ENCODE peak calls at places on chromosome 3, in eight cellular contexts. A is CD4-positive, CD25-positive, alpha-beta regulatory T cell; U is sigmoid colon; P is transverse colon; F is tibial nerve; Y is CD8-positive, alpha-beta T cell; E is HCT116; N is upper lobe of right lung. S is an unnamed sample.

GRCh38 chr3:161349529-161350278 is 21.6 kb downstream of the SPTSSB start:
- DNase-seq in U (no peak), P (no peak), F (no peak), A (peak; percentile 1), Y (peak; percentile 20), E (peak; percentile 90), N (no peak), S (no peak)

GRCh38 chr3:45345849-45346535 is 42.4 kb upstream of the LARS2 start:
- DNase-seq in Y (no peak), F (no peak), P (no peak), E (no peak), A (no peak), U (no peak), N (no peak), S (no peak)

GRCh38 chr3:4977001-4977888 is 2.0 kb upstream of the BHLHE40 start:
- DNase-seq in U (peak; percentile 91), E (no peak), Y (peak; percentile 45), P (peak; percentile 79), A (peak; percentile 23), N (peak; percentile 91), F (peak; percentile 72), S (peak; percentile 75)

GRCh38 chr3:123816673-123817207 is 67.4 kb downstream of the MYLK start:
- DNase-seq in U (no peak), N (no peak), Y (no peak), A (no peak), P (no peak), E (no peak), F (no peak), S (no peak)

GRCh38 chr3:139343895-139344856 is at the start of gene MRPS22:
- DNase-seq in A (peak; percentile 86), U (peak; percentile 87), N (peak; percentile 88), Y (peak; percentile 76), F (peak; percentile 78), P (peak; percentile 84), E (peak; percentile 88), S (peak; percentile 79)

GRCh38 chr3:177051419-177051818 is 145.9 kb downstream of the TBL1XR1 start:
- DNase-seq in Y (no peak), F (no peak), P (no peak), A (no peak), E (no peak), N (no peak), U (no peak), S (no peak)

GRCh38 chr3:49554639-49555265 is 475 bp downstream of the BSN start:
- DNase-seq in Y (peak; percentile 67), E (no peak), N (peak; percentile 81), A (peak; percentile 43), U (no peak), P (peak; percentile 57), F (no peak), S (peak; percentile 65)

GRCh38 chr3:58630081-58630709 is 36.4 kb downstream of the FAM3D start:
- DNase-seq in A (peak; percentile 37), U (peak; percentile 75), F (peak; percentile 85), Y (peak; percentile 61), N (no peak), P (peak; percentile 78), E (peak; percentile 29), S (peak; percentile 66)

GRCh38 chr3:116849261-116849688 is 139.7 kb downstream of the TUSC7 start:
- DNase-seq in A (no peak), P (no peak), F (no peak), U (no peak), E (no peak), N (no peak), Y (no peak), S (no peak)

GRCh38 chr3:12516873-12517272 is 28.4 kb downstream of the MKRN2OS start:
- DNase-seq in P (no peak), F (no peak), E (no peak), N (no peak), Y (no peak), A (no peak), U (no peak), S (no peak)

GRCh38 chr3:12515631-12516030 is 29.7 kb downstream of the MKRN2OS start:
- DNase-seq in U (no peak), F (no peak), P (no peak), N (no peak), Y (no peak), E (no peak), A (no peak), S (no peak)

GRCh38 chr3:12521010-12521409 is 24.3 kb downstream of the MKRN2OS start:
- DNase-seq in E (no peak), A (no peak), Y (no peak), P (no peak), N (no peak), F (no peak), U (no peak), S (no peak)

GRCh38 chr3:12522721-12523120 is 22.6 kb downstream of the MKRN2OS start:
- DNase-seq in E (no peak), A (no peak), U (no peak), N (no peak), Y (no peak), F (no peak), P (no peak), S (peak; percentile 88)

GRCh38 chr3:12518266-12519028 is 26.9 kb downstream of the MKRN2OS start:
- DNase-seq in F (no peak), E (no peak), U (no peak), A (no peak), P (no peak), N (peak; percentile 67), Y (no peak), S (no peak)
- H3K27ac ChIP-seq in F (no peak overlapping the region), E (no peak overlapping the region), U (no peak overlapping the region), A (no peak overlapping the region), P (no peak overlapping the region), N (peak overlapping the region; percentile 47), Y (no peak overlapping the region), S (peak overlapping the region; percentile 22)

DNA sequence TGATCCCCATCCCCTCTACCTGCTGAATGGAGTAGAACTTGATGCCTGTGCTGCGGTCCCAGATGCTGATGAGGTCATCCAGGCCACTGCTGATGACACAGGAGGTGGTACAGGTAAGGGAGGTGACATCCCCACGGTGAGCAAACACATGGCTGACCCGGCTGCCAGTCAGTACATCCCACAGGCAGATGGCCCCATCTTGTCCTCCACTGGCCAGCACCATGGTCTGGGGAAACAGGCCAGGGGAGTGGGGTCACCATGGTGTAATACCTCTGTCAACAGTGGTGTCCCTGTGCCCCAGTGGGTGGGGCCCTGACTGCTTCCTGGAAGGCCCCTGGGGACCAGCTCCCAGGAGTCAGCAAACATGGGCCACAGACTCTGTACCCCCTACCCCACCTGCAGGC is 33.3 kb downstream of the PTPN23 start:
- DNase-seq in P (no peak), N (no peak), U (peak; percentile 64), A (no peak), Y (no peak), F (no peak), E (no peak), S (no peak)
- H3K27ac ChIP-seq in P (no peak overlapping the region), N (no peak overlapping the region), U (no peak overlapping the region), A (no peak overlapping the region), Y (no peak overlapping the region), F (no peak overlapping the region), E (no peak overlapping the region), S (no peak overlapping the region)

DNA sequence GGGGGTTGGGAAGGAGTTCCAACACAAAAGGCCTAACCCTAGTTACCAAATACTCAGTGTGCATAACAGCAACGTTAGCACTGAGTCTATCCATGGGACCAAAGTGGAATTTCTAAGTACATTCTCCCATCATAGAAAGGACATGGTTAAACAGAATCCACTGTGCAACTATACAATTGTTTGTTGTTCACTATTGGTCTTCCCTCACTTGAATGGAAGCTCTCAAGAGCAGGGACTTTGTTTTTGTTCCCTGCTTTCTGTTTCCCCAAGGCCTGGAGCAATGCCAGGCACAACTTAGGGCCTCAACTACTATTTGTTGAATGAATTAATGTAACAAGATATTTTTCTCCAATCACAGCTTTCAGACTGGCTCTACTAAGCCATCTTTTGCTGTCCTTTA is 25.6 kb downstream of the COL8A1 start:
- DNase-seq in A (no peak), E (no peak), P (no peak), U (no peak), Y (no peak), F (no peak), N (no peak), S (no peak)
- H3K27ac ChIP-seq in A (no peak overlapping the region), E (no peak overlapping the region), P (no peak overlapping the region), U (no peak overlapping the region), Y (no peak overlapping the region), F (no peak overlapping the region), N (no peak overlapping the region), S (no peak overlapping the region)

GRCh38 chr3:194541483-194541882 is 54.7 kb upstream of the ATP13A3 start:
- DNase-seq in F (no peak), P (no peak), N (no peak), U (no peak), E (no peak), A (no peak), Y (no peak), S (no peak)
- H3K27ac ChIP-seq in F (no peak overlapping the region), P (no peak overlapping the region), N (no peak overlapping the region), U (no peak overlapping the region), E (no peak overlapping the region), A (no peak overlapping the region), Y (no peak overlapping the region), S (no peak overlapping the region)

GRCh38 chr3:169144691-169145090 is 518.8 kb downstream of the MECOM start:
- DNase-seq in A (no peak), P (no peak), E (no peak), Y (no peak), U (no peak), F (no peak), N (no peak), S (no peak)

GRCh38 chr3:169145551-169145950 is 518.0 kb downstream of the MECOM start:
- DNase-seq in U (no peak), E (no peak), N (no peak), Y (no peak), A (no peak), P (no peak), F (no peak), S (no peak)

GRCh38 chr3:169147246-169148008 is 516.1 kb downstream of the MECOM start:
- DNase-seq in E (no peak), N (peak; percentile 68), F (no peak), A (no peak), P (peak; percentile 60), Y (no peak), U (peak; percentile 63), S (peak; percentile 52)

GRCh38 chr3:169146866-169147245 is 516.7 kb downstream of the MECOM start:
- DNase-seq in N (no peak), Y (no peak), U (no peak), P (no peak), E (no peak), F (no peak), A (no peak), S (no peak)

GRCh38 chr3:169146112-169146665 is 517.3 kb downstream of the MECOM start:
- DNase-seq in E (no peak), Y (no peak), U (peak; percentile 63), A (no peak), N (peak; percentile 81), F (no peak), P (peak; percentile 53), S (peak; percentile 73)
- H3K27ac ChIP-seq in E (no peak overlapping the region), Y (no peak overlapping the region), U (peak overlapping the region; percentile 41), A (no peak overlapping the region), N (peak overlapping the region; percentile 91), F (peak overlapping the region; percentile 52), P (peak overlapping the region; percentile 88), S (peak overlapping the region; percentile 88)

DNA sequence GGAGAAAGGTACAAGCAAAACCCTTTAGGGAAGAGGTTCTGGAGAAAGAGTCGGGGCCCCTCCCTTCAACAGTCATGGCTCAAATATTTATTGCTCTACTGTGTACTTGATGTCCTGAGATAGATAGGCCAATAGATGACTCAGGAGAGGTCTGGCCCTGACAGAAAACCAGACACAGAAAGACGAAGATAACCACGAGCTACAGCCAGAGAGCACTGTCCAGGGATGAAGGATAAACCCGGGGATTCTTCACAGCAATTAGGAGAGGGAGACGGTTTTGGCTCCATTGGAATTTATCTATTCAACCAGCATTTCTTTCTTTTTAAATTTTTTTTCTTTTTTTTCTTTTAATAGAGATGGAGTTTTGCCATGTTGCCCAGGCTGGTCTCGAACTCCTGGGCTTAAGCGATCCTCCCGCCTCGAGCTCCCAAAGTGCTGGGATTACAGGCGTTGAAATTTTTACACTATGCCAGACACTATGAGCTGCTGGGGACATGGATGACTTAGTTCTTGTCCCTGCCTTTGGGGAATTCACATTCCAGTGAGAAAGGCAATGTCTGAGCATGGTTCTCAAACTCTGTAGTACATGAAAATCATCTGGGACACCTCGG is 4.6 kb upstream of the CIDEC start:
- DNase-seq in E (peak; percentile 89), Y (no peak), A (no peak), P (no peak), U (no peak), F (peak; percentile 12), N (no peak), S (no peak)
- H3K27ac ChIP-seq in E (peak overlapping the region; percentile 82), Y (no peak overlapping the region), A (no peak overlapping the region), P (peak overlapping the region; percentile 50), U (peak overlapping the region; percentile 71), F (peak overlapping the region; percentile 43), N (no peak overlapping the region), S (no peak overlapping the region)